ENCODE peak calls at places on chromosome 22, in five cellular contexts. One of them, this sample, is unnamed.

GRCh38 chr22:17501679-17502285 is 61.5 kb upstream of the SLC25A18 start:
- DNase-seq in GM06990: peak
- DNase-seq in body of pancreas: peak
- DNase-seq in GM13977: peak
- DNase-seq in chondrocyte: no peak
- DNase-seq in this sample: no peak

GRCh38 chr22:36461665-36462474 is 19.6 kb downstream of the TXN2 start:
- DNase-seq in GM06990: no peak
- DNase-seq in body of pancreas: peak
- DNase-seq in GM13977: no peak
- DNase-seq in chondrocyte: no peak
- DNase-seq in this sample: no peak

GRCh38 chr22:46561435-46561905 is 24.1 kb upstream of the CELSR1 start:
- DNase-seq in GM06990: no peak
- DNase-seq in body of pancreas: no peak
- DNase-seq in GM13977: peak
- DNase-seq in chondrocyte: peak
- DNase-seq in this sample: no peak

GRCh38 chr22:45335021-45335818 is 25.5 kb downstream of the FAM118A start:
- DNase-seq in GM06990: no peak
- DNase-seq in body of pancreas: no peak
- DNase-seq in GM13977: no peak
- DNase-seq in chondrocyte: no peak
- DNase-seq in this sample: no peak

GRCh38 chr22:39254789-39255298 is 10.1 kb upstream of the PDGFB start:
- DNase-seq in GM06990: peak
- DNase-seq in body of pancreas: no peak
- DNase-seq in GM13977: peak
- DNase-seq in chondrocyte: no peak
- DNase-seq in this sample: no peak

GRCh38 chr22:49295851-49296560 is 531.7 kb downstream of the BRD1 start:
- DNase-seq in GM06990: no peak
- DNase-seq in body of pancreas: no peak
- DNase-seq in GM13977: no peak
- DNase-seq in chondrocyte: peak
- DNase-seq in this sample: no peak

GRCh38 chr22:49106136-49106930 is 721.3 kb downstream of the BRD1 start:
- DNase-seq in GM06990: no peak
- DNase-seq in body of pancreas: no peak
- DNase-seq in GM13977: no peak
- DNase-seq in chondrocyte: peak
- DNase-seq in this sample: no peak

GRCh38 chr22:49720279-49720959 is 107.3 kb downstream of the BRD1 start:
- DNase-seq in GM06990: no peak
- DNase-seq in body of pancreas: no peak
- DNase-seq in GM13977: no peak
- DNase-seq in chondrocyte: no peak
- DNase-seq in this sample: no peak

GRCh38 chr22:46057762-46058420 is 80.9 kb upstream of the WNT7B start:
- DNase-seq in GM06990: peak
- DNase-seq in body of pancreas: peak
- DNase-seq in GM13977: peak
- DNase-seq in chondrocyte: no peak
- DNase-seq in this sample: no peak

GRCh38 chr22:44211256-44211945 is 30.7 kb downstream of the PARVG start:
- DNase-seq in GM06990: no peak
- DNase-seq in body of pancreas: no peak
- DNase-seq in GM13977: no peak
- DNase-seq in chondrocyte: no peak
- DNase-seq in this sample: no peak

GRCh38 chr22:45180280-45180679 is 16.6 kb downstream of the NUP50 start:
- DNase-seq in GM06990: no peak
- DNase-seq in body of pancreas: no peak
- DNase-seq in GM13977: no peak
- DNase-seq in chondrocyte: no peak
- DNase-seq in this sample: no peak

GRCh38 chr22:31962392-31963113 is 18.2 kb downstream of the YWHAH start:
- DNase-seq in GM06990: no peak
- DNase-seq in body of pancreas: no peak
- DNase-seq in GM13977: no peak
- DNase-seq in chondrocyte: peak
- DNase-seq in this sample: no peak

GRCh38 chr22:36331912-36332622 is 55.7 kb downstream of the MYH9 start:
- DNase-seq in GM06990: peak
- DNase-seq in body of pancreas: peak
- DNase-seq in GM13977: peak
- DNase-seq in chondrocyte: no peak
- DNase-seq in this sample: peak

GRCh38 chr22:16958475-16958874 is 49.5 kb downstream of the GAB4 start:
- DNase-seq in GM06990: no peak
- DNase-seq in body of pancreas: no peak
- DNase-seq in GM13977: peak
- DNase-seq in chondrocyte: no peak
- DNase-seq in this sample: no peak

GRCh38 chr22:44738347-44738715 is 14.0 kb upstream of the ARHGAP8 start:
- DNase-seq in GM06990: no peak
- DNase-seq in body of pancreas: no peak
- DNase-seq in GM13977: no peak
- DNase-seq in chondrocyte: no peak
- DNase-seq in this sample: no peak

GRCh38 chr22:17980638-17981051 is 43.7 kb downstream of the MICAL3 start:
- DNase-seq in GM06990: peak
- DNase-seq in body of pancreas: no peak
- DNase-seq in GM13977: no peak
- DNase-seq in chondrocyte: no peak
- DNase-seq in this sample: no peak

GRCh38 chr22:46073683-46074504 is 76.4 kb upstream of the PPARA start:
- DNase-seq in GM06990: no peak
- DNase-seq in body of pancreas: peak
- DNase-seq in GM13977: no peak
- DNase-seq in chondrocyte: peak
- DNase-seq in this sample: no peak

GRCh38 chr22:36362819-36363377 is 24.9 kb downstream of the MYH9 start:
- DNase-seq in GM06990: no peak
- DNase-seq in body of pancreas: peak
- DNase-seq in GM13977: no peak
- DNase-seq in chondrocyte: no peak
- DNase-seq in this sample: no peak

GRCh38 chr22:39489094-39490068 is 12.7 kb upstream of the MIEF1 start:
- DNase-seq in GM06990: no peak
- DNase-seq in body of pancreas: no peak
- DNase-seq in GM13977: peak
- DNase-seq in chondrocyte: no peak
- DNase-seq in this sample: no peak

GRCh38 chr22:31625661-31626426 is 36.2 kb downstream of the PISD start:
- DNase-seq in GM06990: no peak
- DNase-seq in body of pancreas: no peak
- DNase-seq in GM13977: no peak
- DNase-seq in chondrocyte: no peak
- DNase-seq in this sample: no peak

DNA sequence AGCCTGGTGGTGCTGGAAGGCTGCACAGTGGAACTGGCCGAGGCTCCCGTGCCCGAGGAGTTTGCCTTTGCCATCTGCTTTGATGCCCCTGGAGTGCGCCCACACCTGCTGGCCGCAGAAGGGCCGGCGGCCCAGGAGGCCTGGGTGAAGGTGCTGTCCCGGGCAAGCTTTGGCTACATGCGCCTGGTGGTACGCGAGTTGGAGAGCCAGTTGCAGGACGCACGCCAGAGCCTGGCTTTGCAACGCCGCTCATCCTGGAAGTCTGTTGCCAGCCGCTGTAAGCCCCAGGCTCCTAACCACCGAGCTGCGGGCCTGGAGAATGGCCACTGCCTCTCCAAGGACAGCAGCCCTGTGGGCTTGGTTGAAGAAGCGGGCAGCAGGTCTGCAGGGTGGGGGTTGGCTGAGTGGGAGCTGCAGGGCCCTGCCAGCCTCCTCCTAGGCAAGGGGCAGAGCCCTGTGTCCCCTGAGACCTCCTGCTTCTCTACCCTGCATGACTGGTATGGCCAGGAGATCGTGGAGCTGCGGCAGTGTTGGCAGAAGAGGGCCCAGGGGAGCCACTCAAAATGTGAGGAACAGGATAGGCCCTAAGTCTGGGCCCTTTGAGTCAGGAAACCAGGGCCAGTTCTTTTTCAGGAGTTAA is 1.9 kb upstream of the SMDT1 start:
- DNase-seq in GM06990: no peak
- DNase-seq in body of pancreas: peak
- DNase-seq in GM13977: no peak
- DNase-seq in chondrocyte: no peak
- DNase-seq in this sample: no peak
- TF ChIP-seq CTCF in GM06990: no peak
- TF ChIP-seq CTCF in body of pancreas: no peak
- TF ChIP-seq CTCF in GM13977: no peak
- TF ChIP-seq CTCF in chondrocyte: no peak
- TF ChIP-seq CTCF in this sample: no peak

GRCh38 chr22:19755145-19755710 is 5.3 kb upstream of the TBX1 start:
- DNase-seq in GM06990: no peak
- DNase-seq in body of pancreas: no peak
- DNase-seq in GM13977: peak
- DNase-seq in chondrocyte: no peak
- DNase-seq in this sample: no peak

GRCh38 chr22:19751497-19752245 is 8.9 kb upstream of the TBX1 start:
- DNase-seq in GM06990: no peak
- DNase-seq in body of pancreas: no peak
- DNase-seq in GM13977: no peak
- DNase-seq in chondrocyte: no peak
- DNase-seq in this sample: no peak

GRCh38 chr22:19753996-19754700 is 6.4 kb upstream of the TBX1 start:
- DNase-seq in GM06990: no peak
- DNase-seq in body of pancreas: no peak
- DNase-seq in GM13977: no peak
- DNase-seq in chondrocyte: no peak
- DNase-seq in this sample: no peak

GRCh38 chr22:19754701-19755144 is 5.9 kb upstream of the TBX1 start:
- DNase-seq in GM06990: no peak
- DNase-seq in body of pancreas: no peak
- DNase-seq in GM13977: no peak
- DNase-seq in chondrocyte: no peak
- DNase-seq in this sample: no peak

DNA sequence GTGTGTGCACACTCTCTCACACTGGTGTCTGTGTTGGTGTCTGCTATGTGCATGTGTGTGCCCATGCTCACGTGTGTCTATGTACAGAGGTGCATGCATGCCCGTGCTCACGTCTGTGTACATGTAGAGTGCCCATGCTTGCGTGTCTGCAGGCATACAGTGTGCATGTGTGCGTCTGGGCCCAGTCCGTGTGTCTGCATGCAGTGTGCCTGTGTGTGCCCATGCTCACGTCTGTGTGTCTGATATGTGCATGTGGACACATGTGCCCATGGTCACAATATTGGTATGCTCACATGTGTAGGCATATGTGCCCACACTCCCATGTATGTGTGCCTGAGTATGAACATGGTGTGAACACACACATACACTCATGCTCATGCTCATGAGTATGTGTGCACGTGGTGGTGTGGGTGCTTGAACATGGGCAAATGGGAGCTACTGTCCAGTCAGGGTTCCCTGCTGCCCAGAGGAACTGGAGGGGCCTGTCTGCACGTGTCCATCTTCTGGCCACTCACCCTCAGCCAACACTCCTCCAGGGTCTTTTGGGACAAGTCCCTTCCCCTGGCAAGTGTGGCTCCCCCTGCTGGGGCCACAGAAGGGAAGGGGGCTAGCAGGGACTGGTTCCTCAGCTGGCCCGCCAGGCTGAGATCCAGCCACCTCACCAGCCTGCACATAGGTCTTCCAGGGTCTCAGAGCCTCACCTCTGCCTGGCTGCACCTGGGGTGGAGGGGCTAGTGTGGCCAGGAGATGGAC is 7.3 kb upstream of the TBX1 start:
- DNase-seq in GM06990: no peak
- DNase-seq in body of pancreas: no peak
- DNase-seq in GM13977: no peak
- DNase-seq in chondrocyte: no peak
- DNase-seq in this sample: no peak
- TF ChIP-seq CTCF in GM06990: peak
- TF ChIP-seq CTCF in body of pancreas: no peak
- TF ChIP-seq CTCF in GM13977: no peak
- TF ChIP-seq CTCF in chondrocyte: peak
- TF ChIP-seq CTCF in this sample: no peak

GRCh38 chr22:22877523-22878210 is 9.9 kb upstream of the IGLL5 start:
- DNase-seq in GM06990: no peak
- DNase-seq in body of pancreas: peak
- DNase-seq in GM13977: no peak
- DNase-seq in chondrocyte: no peak
- DNase-seq in this sample: no peak

GRCh38 chr22:22878211-22878570 is 9.4 kb upstream of the IGLL5 start:
- DNase-seq in GM06990: no peak
- DNase-seq in body of pancreas: no peak
- DNase-seq in GM13977: no peak
- DNase-seq in chondrocyte: no peak
- DNase-seq in this sample: no peak

GRCh38 chr22:22880645-22881044 is 7.0 kb upstream of the IGLL5 start:
- DNase-seq in GM06990: no peak
- DNase-seq in body of pancreas: no peak
- DNase-seq in GM13977: no peak
- DNase-seq in chondrocyte: no peak
- DNase-seq in this sample: no peak

GRCh38 chr22:22879675-22880029 is 8.0 kb upstream of the IGLL5 start:
- DNase-seq in GM06990: no peak
- DNase-seq in body of pancreas: no peak
- DNase-seq in GM13977: no peak
- DNase-seq in chondrocyte: no peak
- DNase-seq in this sample: no peak

DNA sequence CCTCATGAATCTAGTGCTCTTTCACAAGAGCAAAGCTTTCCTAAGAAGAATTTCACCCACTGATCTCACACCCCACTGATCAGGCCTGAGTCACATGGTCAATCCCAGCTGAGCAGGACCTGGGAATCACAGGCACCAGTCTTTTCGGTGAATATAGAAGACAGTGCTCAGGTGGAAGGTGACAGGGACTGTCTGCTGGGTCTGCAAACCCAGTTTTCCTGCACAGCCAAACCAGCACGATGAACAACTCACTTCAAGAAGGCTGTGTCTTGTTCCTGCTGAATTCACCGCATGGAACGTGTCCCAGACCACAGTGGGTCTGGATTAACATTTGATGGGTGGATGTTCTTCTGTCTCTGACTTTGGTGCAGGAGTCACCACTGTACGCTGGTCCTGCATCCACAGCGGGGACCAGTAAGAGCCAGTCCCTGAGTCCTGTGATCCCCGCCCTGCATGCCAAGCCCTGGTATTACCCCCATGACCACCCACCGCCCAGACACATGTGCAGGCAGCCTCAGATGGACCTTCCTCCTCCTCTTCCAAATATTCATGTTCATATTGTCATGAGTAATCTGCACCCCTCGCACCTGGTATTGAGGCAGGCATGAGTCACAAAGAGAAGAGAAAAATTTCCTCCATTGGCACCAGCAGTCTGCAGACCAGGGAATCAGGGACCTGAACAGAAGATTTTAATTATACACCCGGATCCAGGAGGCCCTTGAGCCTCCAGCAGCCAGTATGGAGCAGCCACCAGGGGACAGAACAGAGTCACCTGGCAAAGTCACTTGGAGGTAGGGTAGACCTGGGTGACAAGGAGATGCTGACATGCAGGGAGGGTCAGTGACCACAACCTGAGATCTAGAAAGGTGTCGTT is 8.6 kb upstream of the IGLL5 start:
- DNase-seq in GM06990: no peak
- DNase-seq in body of pancreas: no peak
- DNase-seq in GM13977: no peak
- DNase-seq in chondrocyte: no peak
- DNase-seq in this sample: no peak
- TF ChIP-seq CTCF in GM06990: peak
- TF ChIP-seq CTCF in body of pancreas: no peak
- TF ChIP-seq CTCF in GM13977: peak
- TF ChIP-seq CTCF in chondrocyte: no peak
- TF ChIP-seq CTCF in this sample: no peak

GRCh38 chr22:28802595-28803087 is 2.3 kb upstream of the XBP1 start:
- DNase-seq in GM06990: no peak
- DNase-seq in body of pancreas: no peak
- DNase-seq in GM13977: no peak
- DNase-seq in chondrocyte: no peak
- DNase-seq in this sample: no peak
- TF ChIP-seq CTCF in GM06990: peak
- TF ChIP-seq CTCF in body of pancreas: peak
- TF ChIP-seq CTCF in GM13977: peak
- TF ChIP-seq CTCF in chondrocyte: peak
- TF ChIP-seq CTCF in this sample: no peak